ENCODE peak calls at places on chromosomes 13 and 19, in four cellular contexts. H is neural progenitor cell; J is effector memory CD4-positive, alpha-beta T cell; Z is left ventricle myocardium inferior. S is an unnamed sample.
A peak's percentile ranks its signal among the peaks of the same experiment; 100 is the strongest.

GRCh38 chr19:46697142-46697960 is 19.6 kb downstream of the PRKD2 start:
- DNase-seq in Z (peak; percentile 89), H (peak; percentile 97), J (no peak), S (peak; percentile 84)

GRCh38 chr13:85535306-85535705 is 263.9 kb downstream of the SLITRK6 start:
- DNase-seq in J (no peak), H (no peak), Z (no peak), S (no peak)

GRCh38 chr19:33175886-33176669 is 18.1 kb upstream of the LRP3 start:
- DNase-seq in Z (no peak), H (peak; percentile 58), J (no peak), S (no peak)

GRCh38 chr13:90336507-90336906 is 1011.0 kb upstream of the MIR17HG start:
- DNase-seq in Z (no peak), J (no peak), H (no peak), S (no peak)

GRCh38 chr19:17243854-17244617 is 1.7 kb downstream of the NR2F6 start:
- DNase-seq in Z (peak; percentile 75), J (no peak), H (peak; percentile 76), S (peak; percentile 59)

GRCh38 chr19:50230379-50231351 is 27.2 kb downstream of the MYH14 start:
- DNase-seq in Z (peak; percentile 24), H (peak; percentile 57), J (no peak), S (no peak)

GRCh38 chr13:51821666-51822065 is 17.7 kb upstream of the DHRS12 start:
- DNase-seq in J (no peak), H (no peak), Z (no peak), S (no peak)

GRCh38 chr19:50823389-50824042 is at the start of gene KLK1:
- DNase-seq in J (no peak), H (no peak), Z (no peak), S (no peak)

GRCh38 chr19:37817180-37817911 is 38.0 kb upstream of the ZNF573 start:
- DNase-seq in Z (peak; percentile 86), H (peak; percentile 87), J (no peak), S (peak; percentile 43)

GRCh38 chr13:88424463-88424862 is 753.3 kb downstream of the SLITRK5 start:
- DNase-seq in Z (no peak), H (no peak), J (no peak), S (no peak)

GRCh38 chr13:103002279-103002678 is 63.9 kb downstream of the SLC10A2 start:
- DNase-seq in J (no peak), H (no peak), Z (no peak), S (no peak)

GRCh38 chr19:47093841-47094240 is 19.7 kb downstream of the ZC3H4 start:
- DNase-seq in H (no peak), J (no peak), Z (no peak), S (no peak)

GRCh38 chr19:50537306-50537685 is 23.6 kb upstream of the ASPDH start:
- DNase-seq in J (no peak), H (no peak), Z (no peak), S (no peak)

GRCh38 chr19:57269515-57270250 is 10.6 kb upstream of the ZNF460 start:
- DNase-seq in H (no peak), J (no peak), Z (no peak), S (no peak)

GRCh38 chr19:3154957-3155736 is 19.3 kb downstream of the GNA15 start:
- DNase-seq in J (peak; percentile 81), Z (peak; percentile 74), H (no peak), S (no peak)

GRCh38 chr19:658059-658839 is 4.8 kb downstream of the RNF126 start:
- DNase-seq in J (no peak), Z (no peak), H (no peak), S (no peak)

GRCh38 chr13:110499621-110500281 is 61.8 kb downstream of the RAB20 start:
- DNase-seq in J (no peak), H (no peak), Z (no peak), S (no peak)

GRCh38 chr13:110173247-110173818 is 133.6 kb downstream of the COL4A1 start:
- DNase-seq in J (no peak), H (no peak), Z (no peak), S (no peak)

GRCh38 chr13:50127726-50128291 is 112.6 kb downstream of the KCNRG start:
- DNase-seq in J (no peak), Z (no peak), H (peak; percentile 71), S (no peak)

GRCh38 chr19:2239771-2240770 is 3.4 kb downstream of the SF3A2 start:
- DNase-seq in J (peak; percentile 30), Z (no peak), H (peak; percentile 90), S (no peak)

GRCh38 chr19:31969955-31970545 is 375.4 kb upstream of the ZNF507 start:
- DNase-seq in Z (no peak), H (no peak), J (no peak), S (no peak)

GRCh38 chr13:40442191-40442590 is 224.2 kb downstream of the FOXO1 start:
- DNase-seq in J (no peak), Z (peak; percentile 54), H (no peak), S (no peak)

GRCh38 chr19:47107201-47107952 is 6.2 kb downstream of the ZC3H4 start:
- DNase-seq in Z (no peak), J (no peak), H (no peak), S (no peak)

GRCh38 chr19:1249990-1250298 is 1.6 kb downstream of the MIDN start:
- DNase-seq in Z (no peak), J (no peak), H (no peak), S (no peak)

GRCh38 chr13:103640617-103641016 is 574.4 kb upstream of the SLC10A2 start:
- DNase-seq in Z (no peak), H (no peak), J (no peak), S (no peak)

GRCh38 chr19:39416626-39417120 is 4.2 kb downstream of the PLEKHG2 start:
- DNase-seq in Z (no peak), J (no peak), H (peak; percentile 38), S (no peak)

GRCh38 chr13:93789058-93789457 is 562.5 kb downstream of the GPC6 start:
- DNase-seq in J (no peak), H (no peak), Z (no peak), S (no peak)

DNA sequence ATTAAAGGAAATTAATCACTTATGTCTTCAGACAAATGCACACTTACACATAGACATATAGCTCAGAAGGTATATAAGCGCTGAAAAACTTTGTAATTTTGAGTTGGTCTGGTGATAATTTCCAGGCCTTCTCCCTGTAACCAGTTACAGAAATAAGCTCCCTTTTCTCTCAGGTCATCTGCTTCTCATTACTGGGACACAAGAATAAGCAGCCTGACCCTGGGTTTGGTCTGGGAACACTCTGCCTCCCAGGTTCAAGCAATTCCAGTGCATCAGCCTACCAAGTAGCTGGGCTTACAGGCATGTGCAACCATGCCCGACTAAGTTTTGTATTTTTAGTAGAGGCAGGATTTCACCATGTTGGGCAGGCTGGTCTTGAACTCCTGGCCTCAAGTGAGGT is 274.5 kb downstream of the LMO7 start:
- DNase-seq in J (no peak), Z (no peak), H (no peak), S (no peak)
- H3K4me1 ChIP-seq in J (no peaks in the 10 kb centered on the region), Z (peaks cover 17% of the 10 kb centered on the region), H (peaks cover 9% of the 10 kb centered on the region), S (no peaks in the 10 kb centered on the region)

DNA sequence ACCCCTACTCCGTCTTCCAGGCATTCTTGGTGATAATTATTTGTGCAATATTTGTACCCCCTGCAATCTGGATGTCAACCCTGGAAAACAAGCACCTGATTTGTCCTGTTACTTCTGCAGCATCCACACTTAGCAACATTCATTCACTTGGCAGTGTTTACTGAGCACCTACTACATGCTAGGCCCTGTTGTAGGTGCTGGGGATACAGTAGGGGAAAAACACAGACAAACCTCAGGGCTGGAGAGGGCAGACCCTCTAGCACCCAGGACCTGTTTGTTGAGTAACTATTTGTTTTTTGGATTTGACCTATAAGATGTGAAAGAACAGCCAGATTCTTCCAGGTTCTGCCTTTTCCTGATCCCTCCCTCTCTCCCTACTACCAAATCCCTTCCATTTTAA is 9.5 kb downstream of the NECTIN2 start:
- DNase-seq in H (no peak), J (no peak), Z (no peak), S (no peak)
- H3K27ac ChIP-seq in H (no peak overlapping the region), J (no peak overlapping the region), Z (peak overlapping the region; percentile 77), S (no peak overlapping the region)

GRCh38 chr13:100517135-100517534 is 71.5 kb downstream of the GGACT start:
- DNase-seq in H (no peak), J (no peak), Z (no peak), S (no peak)
- H3K4me1 ChIP-seq in H (peaks cover 49% of the 10 kb centered on the region), J (no peaks in the 10 kb centered on the region), Z (peaks cover 7% of the 10 kb centered on the region), S (no peaks in the 10 kb centered on the region)

DNA sequence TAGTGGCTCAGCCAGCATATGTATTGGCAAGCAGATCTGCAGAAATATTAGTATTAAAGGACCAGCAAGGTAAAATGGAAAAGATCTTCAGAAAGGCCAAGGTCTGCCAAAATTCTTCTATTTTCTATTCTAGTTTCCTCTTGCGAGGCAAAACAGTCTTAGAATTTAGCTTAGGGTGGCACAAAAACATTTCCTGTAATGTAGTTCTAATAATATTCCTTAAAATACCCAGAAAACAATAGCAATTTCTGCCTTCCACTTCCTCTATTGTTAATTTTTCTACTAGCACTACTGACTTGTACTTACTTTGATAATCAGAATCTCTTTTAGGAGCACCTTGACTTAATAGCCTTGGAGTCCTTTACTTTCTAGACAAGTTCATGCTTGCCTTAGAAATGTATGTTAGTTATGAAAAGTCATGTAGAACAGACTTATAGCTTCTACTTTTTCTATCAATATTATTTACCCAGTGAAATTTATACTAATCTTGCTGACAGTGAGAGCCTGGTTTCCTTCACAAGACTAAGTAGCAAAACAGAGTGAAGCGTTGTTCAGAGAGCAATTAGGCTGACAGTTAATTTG is 23.8 kb upstream of the LPAR6 start:
- DNase-seq in J (no peak), H (no peak), Z (no peak), S (no peak)
- H3K27ac ChIP-seq in J (no peak overlapping the region), H (no peak overlapping the region), Z (peak overlapping the region; percentile 76), S (no peak overlapping the region)

DNA sequence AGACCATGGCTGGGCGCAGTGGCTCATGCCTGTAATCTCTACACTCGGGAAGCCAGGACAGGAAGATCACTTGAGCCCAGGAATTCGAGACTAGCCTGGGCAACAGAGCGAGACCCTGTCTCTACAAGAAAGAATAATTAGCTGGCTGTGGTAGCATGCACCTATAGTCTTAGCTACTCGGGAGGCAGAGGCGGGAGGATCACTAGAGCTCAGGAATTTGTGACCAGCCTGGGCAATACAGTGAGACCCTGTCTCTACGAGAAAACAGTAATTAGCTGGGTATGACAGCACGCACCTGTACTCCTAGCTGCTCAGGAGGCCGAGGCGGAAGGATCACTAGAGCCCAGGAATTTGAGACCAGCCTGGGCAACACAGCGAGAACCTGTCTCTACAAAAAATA is 7.4 kb downstream of the DNMT1 start:
- DNase-seq in J (no peak), Z (no peak), H (no peak), S (no peak)
- H3K4me1 ChIP-seq in J (peaks cover 2% of the 10 kb centered on the region), Z (peaks cover 26% of the 10 kb centered on the region), H (no peaks in the 10 kb centered on the region), S (no peaks in the 10 kb centered on the region)

GRCh38 chr19:44807652-44808462 is 1.0 kb upstream of the BCAM start:
- DNase-seq in H (peak; percentile 87), Z (no peak), J (no peak), S (peak; percentile 27)
- H3K27ac ChIP-seq in H (no peak overlapping the region), Z (peak overlapping the region; percentile 92), J (no peak overlapping the region), S (peak overlapping the region; percentile 85)

GRCh38 chr19:45151821-45152503 is 8.8 kb downstream of the NKPD1 start:
- DNase-seq in J (no peak), H (peak; percentile 21), Z (no peak), S (no peak)
- H3K4me1 ChIP-seq in J (peaks cover 23% of the 10 kb centered on the region), H (peaks cover 11% of the 10 kb centered on the region), Z (peaks cover 29% of the 10 kb centered on the region), S (peaks cover 30% of the 10 kb centered on the region)

S was measured in tibial nerve.